ENCODE peak calls at places on chromosomes 3 and 15, in four cellular contexts. One of them, this sample, is unnamed.

GRCh38 chr15:71800835-71801745 is 9.3 kb upstream of the NR2E3 start:
- DNase-seq in K562: peak; percentile 57
- DNase-seq in GM12878: no peak
- DNase-seq in WTC11: peak; percentile 46
- DNase-seq in this sample: peak; percentile 47

GRCh38 chr15:74788716-74789151 is 6.9 kb downstream of the CSK start:
- DNase-seq in GM12878: peak; percentile 92
- DNase-seq in WTC11: peak; percentile 48
- DNase-seq in K562: no peak
- DNase-seq in this sample: no peak

GRCh38 chr15:42018306-42019224 is 2.3 kb downstream of the PLA2G4E start:
- DNase-seq in GM12878: no peak
- DNase-seq in WTC11: no peak
- DNase-seq in K562: no peak
- DNase-seq in this sample: no peak

GRCh38 chr3:55860040-55860439 is 372.9 kb upstream of the WNT5A start:
- DNase-seq in WTC11: no peak
- DNase-seq in GM12878: no peak
- DNase-seq in K562: no peak
- DNase-seq in this sample: no peak

GRCh38 chr3:9088431-9089353 is 125.4 kb upstream of the RAD18 start:
- DNase-seq in K562: no peak
- DNase-seq in GM12878: no peak
- DNase-seq in WTC11: no peak
- DNase-seq in this sample: no peak

GRCh38 chr3:172524611-172525010 is 1.4 kb upstream of the TNFSF10 start:
- DNase-seq in WTC11: no peak
- DNase-seq in GM12878: no peak
- DNase-seq in K562: no peak
- DNase-seq in this sample: no peak

GRCh38 chr3:52193059-52193458 is 4.9 kb upstream of the ALAS1 start:
- DNase-seq in GM12878: no peak
- DNase-seq in WTC11: no peak
- DNase-seq in K562: no peak
- DNase-seq in this sample: no peak

GRCh38 chr3:183653209-183654064 is 18.0 kb downstream of the KLHL24 start:
- DNase-seq in WTC11: no peak
- DNase-seq in K562: peak; percentile 13
- DNase-seq in GM12878: no peak
- DNase-seq in this sample: no peak

GRCh38 chr3:114092151-114093000 is 35.8 kb downstream of the QTRT2 start:
- DNase-seq in GM12878: no peak
- DNase-seq in WTC11: no peak
- DNase-seq in K562: no peak
- DNase-seq in this sample: no peak

GRCh38 chr3:138768126-138768525 is 66.6 kb downstream of the PIK3CB start:
- DNase-seq in WTC11: no peak
- DNase-seq in GM12878: no peak
- DNase-seq in K562: no peak
- DNase-seq in this sample: no peak

GRCh38 chr15:69557340-69558137 is 104.9 kb downstream of the RPLP1 start:
- DNase-seq in K562: no peak
- DNase-seq in WTC11: no peak
- DNase-seq in GM12878: no peak
- DNase-seq in this sample: peak; percentile 82

GRCh38 chr15:50051811-50052419 is 67.1 kb downstream of the ATP8B4 start:
- DNase-seq in K562: peak; percentile 19
- DNase-seq in GM12878: no peak
- DNase-seq in WTC11: peak; percentile 44
- DNase-seq in this sample: peak; percentile 58

GRCh38 chr3:193194417-193194816 is 46.6 kb upstream of the PLAAT1 start:
- DNase-seq in GM12878: no peak
- DNase-seq in K562: no peak
- DNase-seq in WTC11: no peak
- DNase-seq in this sample: no peak

GRCh38 chr15:93203036-93203435 is 114.0 kb upstream of the RGMA start:
- DNase-seq in GM12878: no peak
- DNase-seq in K562: no peak
- DNase-seq in WTC11: no peak
- DNase-seq in this sample: no peak

GRCh38 chr3:85208650-85209049 is 249.9 kb downstream of the CADM2 start:
- DNase-seq in GM12878: no peak
- DNase-seq in K562: no peak
- DNase-seq in WTC11: no peak
- DNase-seq in this sample: no peak

GRCh38 chr15:88894348-88894818 is 961 bp downstream of the HAPLN3 start:
- DNase-seq in GM12878: no peak
- DNase-seq in K562: peak; percentile 75
- DNase-seq in WTC11: peak; percentile 93
- DNase-seq in this sample: peak; percentile 49

GRCh38 chr3:32334675-32335074 is 57.0 kb upstream of the CMTM7 start:
- DNase-seq in K562: no peak
- DNase-seq in WTC11: peak; percentile 54
- DNase-seq in GM12878: no peak
- DNase-seq in this sample: no peak

GRCh38 chr15:38169982-38170381 is 82.7 kb upstream of the SPRED1 start:
- DNase-seq in K562: no peak
- DNase-seq in GM12878: no peak
- DNase-seq in WTC11: no peak
- DNase-seq in this sample: no peak

GRCh38 chr3:24450142-24450932 is 44.3 kb downstream of the THRB start:
- DNase-seq in K562: no peak
- DNase-seq in GM12878: no peak
- DNase-seq in WTC11: no peak
- DNase-seq in this sample: peak; percentile 82

GRCh38 chr3:56874269-56874668 is 72.5 kb upstream of the ARHGEF3 start:
- DNase-seq in WTC11: no peak
- DNase-seq in GM12878: no peak
- DNase-seq in K562: no peak
- DNase-seq in this sample: no peak

GRCh38 chr15:42695527-42696071 is 41.3 kb downstream of the CDAN1 start:
- DNase-seq in WTC11: no peak
- DNase-seq in K562: no peak
- DNase-seq in GM12878: no peak
- DNase-seq in this sample: no peak

GRCh38 chr15:98870788-98871187 is 136.8 kb downstream of the PGPEP1L start:
- DNase-seq in GM12878: no peak
- DNase-seq in WTC11: no peak
- DNase-seq in K562: no peak
- DNase-seq in this sample: no peak

GRCh38 chr3:140022061-140022781 is 87.2 kb downstream of the CLSTN2 start:
- DNase-seq in K562: no peak
- DNase-seq in GM12878: no peak
- DNase-seq in WTC11: no peak
- DNase-seq in this sample: no peak

GRCh38 chr3:31106204-31106603 is 211.7 kb upstream of the GADL1 start:
- DNase-seq in K562: no peak
- DNase-seq in WTC11: no peak
- DNase-seq in GM12878: no peak
- DNase-seq in this sample: peak; percentile 3

GRCh38 chr15:45544266-45545023 is 21.9 kb upstream of the SLC30A4 start:
- DNase-seq in K562: no peak
- DNase-seq in GM12878: no peak
- DNase-seq in WTC11: no peak
- DNase-seq in this sample: no peak

GRCh38 chr15:60184579-60184978 is 180.5 kb downstream of the FOXB1 start:
- DNase-seq in WTC11: no peak
- DNase-seq in K562: no peak
- DNase-seq in GM12878: no peak
- DNase-seq in this sample: no peak

GRCh38 chr3:18236726-18237125 is 188.4 kb downstream of the SATB1 start:
- DNase-seq in WTC11: no peak
- DNase-seq in GM12878: no peak
- DNase-seq in K562: no peak
- DNase-seq in this sample: no peak

GRCh38 chr15:65666257-65666656 is 44.5 kb downstream of the SLC24A1 start:
- DNase-seq in WTC11: no peak
- DNase-seq in K562: no peak
- DNase-seq in GM12878: no peak
- DNase-seq in this sample: no peak

GRCh38 chr3:160129459-160130061 is 95.7 kb upstream of the C3orf80 start:
- DNase-seq in GM12878: peak; percentile 19
- DNase-seq in WTC11: no peak
- DNase-seq in K562: no peak
- DNase-seq in this sample: no peak

GRCh38 chr3:18772699-18773305 is 347.7 kb upstream of the SATB1 start:
- DNase-seq in GM12878: no peak
- DNase-seq in WTC11: no peak
- DNase-seq in K562: no peak
- DNase-seq in this sample: no peak

GRCh38 chr3:37181766-37182165 is 7.4 kb upstream of the LRRFIP2 start:
- DNase-seq in WTC11: no peak
- DNase-seq in GM12878: no peak
- DNase-seq in K562: no peak
- DNase-seq in this sample: no peak

GRCh38 chr15:39785806-39786205 is 3.2 kb upstream of the FSIP1 start:
- DNase-seq in K562: no peak
- DNase-seq in GM12878: no peak
- DNase-seq in WTC11: no peak
- DNase-seq in this sample: no peak

GRCh38 chr3:169781209-169781855 is 8.1 kb downstream of the MYNN start:
- DNase-seq in GM12878: no peak
- DNase-seq in K562: no peak
- DNase-seq in WTC11: no peak
- DNase-seq in this sample: no peak

GRCh38 chr15:63050737-63051700 is 8.5 kb downstream of the TPM1 start:
- DNase-seq in K562: no peak
- DNase-seq in GM12878: no peak
- DNase-seq in WTC11: no peak
- DNase-seq in this sample: peak; percentile 78

DNA sequence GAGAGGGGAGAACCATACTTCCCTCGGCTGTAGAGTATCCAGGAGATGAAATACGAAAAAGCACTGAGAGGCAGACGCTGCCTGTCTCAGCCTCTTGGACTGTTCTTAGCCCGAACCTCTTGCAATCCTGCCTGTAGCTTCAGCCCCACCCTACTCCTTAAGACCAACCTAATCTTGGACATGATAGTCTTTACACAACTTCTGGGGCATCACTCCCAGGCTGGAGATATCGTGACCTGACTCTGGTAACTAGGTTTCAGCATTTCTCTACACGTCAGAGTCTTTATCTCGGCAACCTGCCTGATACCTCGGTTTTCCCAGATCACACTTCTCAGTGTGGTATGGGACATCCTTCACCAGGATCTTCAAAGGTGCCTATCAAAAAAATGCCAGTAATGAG is 590.2 kb upstream of the KCNMB2 start:
- DNase-seq in GM12878: no peak
- DNase-seq in K562: no peak
- DNase-seq in WTC11: no peak
- DNase-seq in this sample: no peak
- TF ChIP-seq CBFB in GM12878: no peak
- TF ChIP-seq CBFB in K562: no peak
- TF ChIP-seq CBFB in WTC11: no peak
- TF ChIP-seq CBFB in this sample: no peak

GRCh38 chr3:11037966-11038365 is 45.4 kb downstream of the SLC6A1 start:
- DNase-seq in K562: no peak
- DNase-seq in GM12878: no peak
- DNase-seq in WTC11: no peak
- DNase-seq in this sample: no peak
- TF ChIP-seq CBFB in K562: no peak
- TF ChIP-seq CBFB in GM12878: no peak
- TF ChIP-seq CBFB in WTC11: no peak
- TF ChIP-seq CBFB in this sample: no peak

GRCh38 chr3:136862953-136863352 is 945 bp downstream of the NCK1 start:
- DNase-seq in WTC11: no peak
- DNase-seq in GM12878: no peak
- DNase-seq in K562: no peak
- DNase-seq in this sample: no peak

GRCh38 chr3:136858381-136858780 is 3.6 kb upstream of the NCK1 start:
- DNase-seq in WTC11: no peak
- DNase-seq in K562: no peak
- DNase-seq in GM12878: no peak
- DNase-seq in this sample: no peak

GRCh38 chr3:136862611-136862951 is 573 bp downstream of the NCK1 start:
- DNase-seq in K562: peak; percentile 34
- DNase-seq in WTC11: peak; percentile 61
- DNase-seq in GM12878: no peak
- DNase-seq in this sample: peak; percentile 58

GRCh38 chr3:136861890-136862610 is at the start of gene NCK1:
- DNase-seq in WTC11: peak; percentile 97
- DNase-seq in K562: peak; percentile 93
- DNase-seq in GM12878: peak; percentile 90
- DNase-seq in this sample: peak; percentile 95

DNA sequence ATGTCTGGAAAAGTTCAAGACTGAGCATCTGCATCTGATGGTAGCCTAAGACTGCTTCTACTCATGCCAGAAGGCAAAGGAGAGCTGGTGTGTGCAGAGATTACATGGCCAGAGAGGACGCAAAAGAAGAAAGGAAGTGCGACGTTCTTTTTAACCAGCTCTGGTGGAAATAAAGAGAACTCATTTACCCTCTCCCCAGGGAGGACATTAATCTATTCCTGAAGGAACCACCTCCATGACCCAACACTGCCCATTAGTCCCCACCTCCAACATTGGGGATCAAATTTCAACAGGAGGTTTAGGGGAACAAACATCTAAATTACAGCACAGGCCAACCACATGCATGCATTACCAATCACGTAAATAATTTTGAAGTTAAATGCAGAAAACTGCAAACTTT is 1.5 kb upstream of the NCK1 start:
- DNase-seq in WTC11: no peak
- DNase-seq in GM12878: no peak
- DNase-seq in K562: no peak
- DNase-seq in this sample: no peak
- TF ChIP-seq CBFB in WTC11: no peak
- TF ChIP-seq CBFB in GM12878: no peak
- TF ChIP-seq CBFB in K562: no peak
- TF ChIP-seq CBFB in this sample: no peak

GRCh38 chr15:55221090-55222011 is 24.6 kb upstream of the RSL24D1 start:
- DNase-seq in GM12878: peak; percentile 52
- DNase-seq in K562: no peak
- DNase-seq in WTC11: no peak
- DNase-seq in this sample: peak; percentile 86
- TF ChIP-seq CBFB in GM12878: no peak
- TF ChIP-seq CBFB in K562: no peak
- TF ChIP-seq CBFB in WTC11: no peak
- TF ChIP-seq CBFB in this sample: no peak

DNA sequence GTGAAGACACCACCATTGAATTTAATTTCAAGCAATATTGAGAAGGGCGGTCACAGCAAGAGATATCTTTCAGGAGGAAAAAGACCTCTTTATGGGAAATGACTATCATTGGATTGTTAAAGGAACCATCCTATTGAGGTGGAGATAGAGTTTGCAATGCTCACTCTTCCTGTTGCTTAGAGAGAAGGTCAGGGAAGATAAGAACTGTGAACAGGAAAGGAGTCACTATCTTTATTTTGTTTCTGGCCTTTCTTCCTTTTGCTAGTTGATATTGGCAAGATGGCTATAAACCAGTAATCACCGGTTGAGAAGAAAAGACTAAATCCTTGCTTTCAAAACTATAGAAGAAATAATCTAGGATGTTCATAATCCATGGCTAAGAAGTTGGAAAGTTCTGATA is 112.1 kb upstream of the TMEM108 start:
- DNase-seq in WTC11: no peak
- DNase-seq in K562: no peak
- DNase-seq in GM12878: no peak
- DNase-seq in this sample: no peak
- TF ChIP-seq CBFB in WTC11: no peak
- TF ChIP-seq CBFB in K562: no peak
- TF ChIP-seq CBFB in GM12878: no peak
- TF ChIP-seq CBFB in this sample: no peak